ENCODE peak calls at places on chromosomes 13 and 19, in nine cellular contexts. One of them, this sample, is unnamed.

GRCh38 chr19:48629599-48630288 is 7.4 kb downstream of the DBP start:
- DNase-seq in GM12864: no peak
- DNase-seq in CD8-positive, alpha-beta T cell: no peak
- DNase-seq in lung: no peak
- DNase-seq in pancreas: peak; percentile 66
- DNase-seq in nephron progenitor cell: peak; percentile 75
- DNase-seq in uterus: peak; percentile 60
- DNase-seq in left lung: no peak
- DNase-seq in stomach: peak; percentile 89
- DNase-seq in this sample: no peak

GRCh38 chr13:79995334-79995733 is 345.6 kb downstream of the SPRY2 start:
- DNase-seq in GM12864: no peak
- DNase-seq in CD8-positive, alpha-beta T cell: no peak
- DNase-seq in lung: no peak
- DNase-seq in pancreas: no peak
- DNase-seq in nephron progenitor cell: no peak
- DNase-seq in uterus: no peak
- DNase-seq in left lung: no peak
- DNase-seq in stomach: no peak
- DNase-seq in this sample: no peak

GRCh38 chr13:51063909-51064308 is 47.2 kb downstream of the C13orf42 start:
- DNase-seq in GM12864: no peak
- DNase-seq in CD8-positive, alpha-beta T cell: no peak
- DNase-seq in lung: no peak
- DNase-seq in pancreas: no peak
- DNase-seq in nephron progenitor cell: no peak
- DNase-seq in uterus: no peak
- DNase-seq in left lung: no peak
- DNase-seq in stomach: no peak
- DNase-seq in this sample: no peak

GRCh38 chr19:41354343-41354974 is 737 bp upstream of the TGFB1 start:
- DNase-seq in GM12864: no peak
- DNase-seq in CD8-positive, alpha-beta T cell: no peak
- DNase-seq in lung: no peak
- DNase-seq in pancreas: peak; percentile 50
- DNase-seq in nephron progenitor cell: no peak
- DNase-seq in uterus: no peak
- DNase-seq in left lung: peak; percentile 82
- DNase-seq in stomach: no peak
- DNase-seq in this sample: no peak

GRCh38 chr19:20912973-20913372 is 10.1 kb upstream of the ZNF85 start:
- DNase-seq in GM12864: no peak
- DNase-seq in CD8-positive, alpha-beta T cell: no peak
- DNase-seq in lung: no peak
- DNase-seq in pancreas: no peak
- DNase-seq in nephron progenitor cell: no peak
- DNase-seq in uterus: no peak
- DNase-seq in left lung: no peak
- DNase-seq in stomach: no peak
- DNase-seq in this sample: no peak

GRCh38 chr13:106680796-106681482 is 113.0 kb upstream of the ARGLU1 start:
- DNase-seq in GM12864: no peak
- DNase-seq in CD8-positive, alpha-beta T cell: no peak
- DNase-seq in lung: no peak
- DNase-seq in pancreas: no peak
- DNase-seq in nephron progenitor cell: no peak
- DNase-seq in uterus: no peak
- DNase-seq in left lung: no peak
- DNase-seq in stomach: no peak
- DNase-seq in this sample: peak; percentile 51

GRCh38 chr13:54980651-54981050 is 1952.0 kb downstream of the OLFM4 start:
- DNase-seq in GM12864: no peak
- DNase-seq in CD8-positive, alpha-beta T cell: no peak
- DNase-seq in lung: no peak
- DNase-seq in pancreas: no peak
- DNase-seq in nephron progenitor cell: no peak
- DNase-seq in uterus: no peak
- DNase-seq in left lung: no peak
- DNase-seq in stomach: no peak
- DNase-seq in this sample: no peak

GRCh38 chr13:33250594-33250993 is 35.0 kb downstream of the STARD13 start:
- DNase-seq in GM12864: no peak
- DNase-seq in CD8-positive, alpha-beta T cell: no peak
- DNase-seq in lung: no peak
- DNase-seq in pancreas: no peak
- DNase-seq in nephron progenitor cell: no peak
- DNase-seq in uterus: no peak
- DNase-seq in left lung: no peak
- DNase-seq in stomach: no peak
- DNase-seq in this sample: no peak

GRCh38 chr13:102703721-102704035 is 8.8 kb upstream of the METTL21C start:
- DNase-seq in GM12864: no peak
- DNase-seq in CD8-positive, alpha-beta T cell: no peak
- DNase-seq in lung: no peak
- DNase-seq in pancreas: no peak
- DNase-seq in nephron progenitor cell: no peak
- DNase-seq in uterus: no peak
- DNase-seq in left lung: no peak
- DNase-seq in stomach: no peak
- DNase-seq in this sample: no peak

GRCh38 chr13:49369876-49370275 is 74.0 kb downstream of the CAB39L start:
- DNase-seq in GM12864: no peak
- DNase-seq in CD8-positive, alpha-beta T cell: no peak
- DNase-seq in lung: no peak
- DNase-seq in pancreas: no peak
- DNase-seq in nephron progenitor cell: no peak
- DNase-seq in uterus: no peak
- DNase-seq in left lung: no peak
- DNase-seq in stomach: no peak
- DNase-seq in this sample: no peak

GRCh38 chr19:1250374-1251232 is 2.2 kb downstream of the MIDN start:
- DNase-seq in GM12864: no peak
- DNase-seq in CD8-positive, alpha-beta T cell: peak; percentile 72
- DNase-seq in lung: no peak
- DNase-seq in pancreas: peak; percentile 79
- DNase-seq in nephron progenitor cell: peak; percentile 82
- DNase-seq in uterus: peak; percentile 75
- DNase-seq in left lung: no peak
- DNase-seq in stomach: no peak
- DNase-seq in this sample: peak; percentile 83

GRCh38 chr13:95535243-95535642 is 17.3 kb upstream of the CLDN10 start:
- DNase-seq in GM12864: peak; percentile 18
- DNase-seq in CD8-positive, alpha-beta T cell: no peak
- DNase-seq in lung: no peak
- DNase-seq in pancreas: no peak
- DNase-seq in nephron progenitor cell: no peak
- DNase-seq in uterus: no peak
- DNase-seq in left lung: no peak
- DNase-seq in stomach: no peak
- DNase-seq in this sample: no peak

GRCh38 chr19:55178781-55179569 is 1.1 kb downstream of the SYT5 start:
- DNase-seq in GM12864: peak; percentile 54
- DNase-seq in CD8-positive, alpha-beta T cell: peak; percentile 95
- DNase-seq in lung: no peak
- DNase-seq in pancreas: peak; percentile 88
- DNase-seq in nephron progenitor cell: peak; percentile 92
- DNase-seq in uterus: peak; percentile 34
- DNase-seq in left lung: peak; percentile 83
- DNase-seq in stomach: peak; percentile 69
- DNase-seq in this sample: peak; percentile 86

GRCh38 chr19:44755219-44755618 is 6.7 kb downstream of the BCL3 start:
- DNase-seq in GM12864: no peak
- DNase-seq in CD8-positive, alpha-beta T cell: no peak
- DNase-seq in lung: no peak
- DNase-seq in pancreas: no peak
- DNase-seq in nephron progenitor cell: no peak
- DNase-seq in uterus: no peak
- DNase-seq in left lung: no peak
- DNase-seq in stomach: no peak
- DNase-seq in this sample: no peak

GRCh38 chr13:109251958-109252357 is 534.4 kb downstream of the IRS2 start:
- DNase-seq in GM12864: no peak
- DNase-seq in CD8-positive, alpha-beta T cell: no peak
- DNase-seq in lung: no peak
- DNase-seq in pancreas: no peak
- DNase-seq in nephron progenitor cell: no peak
- DNase-seq in uterus: no peak
- DNase-seq in left lung: no peak
- DNase-seq in stomach: no peak
- DNase-seq in this sample: no peak

GRCh38 chr19:19602136-19602712 is 16.3 kb downstream of the PBX4 start:
- DNase-seq in GM12864: no peak
- DNase-seq in CD8-positive, alpha-beta T cell: peak; percentile 43
- DNase-seq in lung: no peak
- DNase-seq in pancreas: no peak
- DNase-seq in nephron progenitor cell: no peak
- DNase-seq in uterus: no peak
- DNase-seq in left lung: peak; percentile 35
- DNase-seq in stomach: no peak
- DNase-seq in this sample: no peak

GRCh38 chr13:73000027-73000674 is 58.7 kb upstream of the KLF5 start:
- DNase-seq in GM12864: peak; percentile 5
- DNase-seq in CD8-positive, alpha-beta T cell: no peak
- DNase-seq in lung: no peak
- DNase-seq in pancreas: no peak
- DNase-seq in nephron progenitor cell: no peak
- DNase-seq in uterus: no peak
- DNase-seq in left lung: no peak
- DNase-seq in stomach: no peak
- DNase-seq in this sample: no peak

GRCh38 chr19:18051887-18052286 is 34.8 kb downstream of the IL12RB1 start:
- DNase-seq in GM12864: no peak
- DNase-seq in CD8-positive, alpha-beta T cell: no peak
- DNase-seq in lung: no peak
- DNase-seq in pancreas: peak; percentile 58
- DNase-seq in nephron progenitor cell: no peak
- DNase-seq in uterus: no peak
- DNase-seq in left lung: no peak
- DNase-seq in stomach: peak; percentile 64
- DNase-seq in this sample: no peak

GRCh38 chr13:42996584-42996983 is 4.5 kb upstream of the EPSTI1 start:
- DNase-seq in GM12864: no peak
- DNase-seq in CD8-positive, alpha-beta T cell: no peak
- DNase-seq in lung: no peak
- DNase-seq in pancreas: no peak
- DNase-seq in nephron progenitor cell: no peak
- DNase-seq in uterus: no peak
- DNase-seq in left lung: no peak
- DNase-seq in stomach: no peak
- DNase-seq in this sample: no peak

DNA sequence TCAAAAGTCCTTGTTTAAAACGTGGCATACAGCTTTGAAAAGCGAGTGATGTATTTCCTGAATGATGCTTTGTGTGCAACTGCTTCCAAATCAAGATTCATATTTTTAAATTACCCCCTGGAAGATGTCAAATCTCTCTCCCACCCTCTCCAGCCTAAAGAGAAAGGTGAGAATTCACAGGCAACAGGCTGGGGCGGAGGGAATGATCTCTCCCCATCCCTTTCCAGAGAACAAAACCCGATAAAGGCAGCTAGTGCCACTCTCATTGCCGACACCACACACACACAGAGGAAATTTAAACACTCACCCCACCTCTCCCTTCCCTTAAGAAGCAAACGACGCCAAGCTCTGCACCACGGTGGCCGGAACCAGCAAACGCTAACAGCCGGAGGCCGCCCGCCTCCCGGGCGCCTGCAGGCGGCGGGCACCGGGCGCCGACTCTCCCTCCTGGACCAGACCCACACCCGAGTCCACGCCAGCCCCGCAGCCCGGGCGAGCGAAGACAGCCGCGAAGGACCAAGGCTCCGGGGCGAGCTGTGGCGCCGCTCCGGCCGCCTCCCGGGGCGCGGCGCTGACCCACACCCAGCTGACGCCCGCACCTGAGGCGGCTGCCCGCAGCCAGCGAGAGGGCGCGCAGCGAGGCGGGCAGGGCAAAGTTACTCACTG is 485 bp downstream of the LNX2 start:
- DNase-seq in GM12864: no peak
- DNase-seq in CD8-positive, alpha-beta T cell: peak; percentile 41
- DNase-seq in lung: peak; percentile 41
- DNase-seq in pancreas: no peak
- DNase-seq in nephron progenitor cell: no peak
- DNase-seq in uterus: peak; percentile 37
- DNase-seq in left lung: no peak
- DNase-seq in stomach: no peak
- DNase-seq in this sample: peak; percentile 23
- TF ChIP-seq CTCF in GM12864: peak; percentile 29
- TF ChIP-seq CTCF in CD8-positive, alpha-beta T cell: no peak
- TF ChIP-seq CTCF in lung: no peak
- TF ChIP-seq CTCF in pancreas: no peak
- TF ChIP-seq CTCF in nephron progenitor cell: no peak
- TF ChIP-seq CTCF in uterus: no peak
- TF ChIP-seq CTCF in left lung: peak; percentile 5
- TF ChIP-seq CTCF in stomach: peak; percentile 34
- TF ChIP-seq CTCF in this sample: peak; percentile 54

GRCh38 chr13:35961461-35962220 is 169.5 kb downstream of the DCLK1 start:
- DNase-seq in GM12864: no peak
- DNase-seq in CD8-positive, alpha-beta T cell: no peak
- DNase-seq in lung: no peak
- DNase-seq in pancreas: no peak
- DNase-seq in nephron progenitor cell: no peak
- DNase-seq in uterus: no peak
- DNase-seq in left lung: no peak
- DNase-seq in stomach: no peak
- DNase-seq in this sample: no peak
- TF ChIP-seq CTCF in GM12864: no peak
- TF ChIP-seq CTCF in CD8-positive, alpha-beta T cell: no peak
- TF ChIP-seq CTCF in lung: no peak
- TF ChIP-seq CTCF in pancreas: no peak
- TF ChIP-seq CTCF in nephron progenitor cell: no peak
- TF ChIP-seq CTCF in uterus: peak; percentile 33
- TF ChIP-seq CTCF in left lung: no peak
- TF ChIP-seq CTCF in stomach: no peak
- TF ChIP-seq CTCF in this sample: peak; percentile 47

GRCh38 chr13:23319915-23320224 is 113.6 kb downstream of the SACS start:
- DNase-seq in GM12864: no peak
- DNase-seq in CD8-positive, alpha-beta T cell: no peak
- DNase-seq in lung: no peak
- DNase-seq in pancreas: no peak
- DNase-seq in nephron progenitor cell: no peak
- DNase-seq in uterus: no peak
- DNase-seq in left lung: no peak
- DNase-seq in stomach: no peak
- DNase-seq in this sample: no peak
- TF ChIP-seq CTCF in GM12864: no peak
- TF ChIP-seq CTCF in CD8-positive, alpha-beta T cell: no peak
- TF ChIP-seq CTCF in lung: no peak
- TF ChIP-seq CTCF in pancreas: no peak
- TF ChIP-seq CTCF in nephron progenitor cell: peak; percentile 5
- TF ChIP-seq CTCF in uterus: no peak
- TF ChIP-seq CTCF in left lung: no peak
- TF ChIP-seq CTCF in stomach: no peak
- TF ChIP-seq CTCF in this sample: no peak

GRCh38 chr19:46571495-46571894 is 29.6 kb upstream of the CALM3 start:
- DNase-seq in GM12864: no peak
- DNase-seq in CD8-positive, alpha-beta T cell: no peak
- DNase-seq in lung: no peak
- DNase-seq in pancreas: no peak
- DNase-seq in nephron progenitor cell: peak; percentile 20
- DNase-seq in uterus: no peak
- DNase-seq in left lung: no peak
- DNase-seq in stomach: no peak
- DNase-seq in this sample: peak; percentile 14
- TF ChIP-seq CTCF in GM12864: no peak
- TF ChIP-seq CTCF in CD8-positive, alpha-beta T cell: no peak
- TF ChIP-seq CTCF in lung: no peak
- TF ChIP-seq CTCF in pancreas: no peak
- TF ChIP-seq CTCF in nephron progenitor cell: no peak
- TF ChIP-seq CTCF in uterus: no peak
- TF ChIP-seq CTCF in left lung: no peak
- TF ChIP-seq CTCF in stomach: no peak
- TF ChIP-seq CTCF in this sample: peak; percentile 41